ENCODE peak calls at places on chromosomes 2 and 18, in ten cellular contexts. L is IMR-90, Z is upper lobe of right lung, P is fibroblast of lung, C is sigmoid colon, G is HCT116, E is WERI-Rb-1, F is upper lobe of left lung, W is OCI-LY7, I is AG04449. N is an unnamed sample.

GRCh38 chr2:31413876-31414550 is 529 bp downstream of the XDH start:
- DNase-seq in Z (no peak), W (peak), C (no peak), F (no peak), G (no peak), E (no peak), L (no peak), P (no peak), I (no peak), N (no peak)

GRCh38 chr2:45119855-45120254 is 110.6 kb upstream of the SIX2 start:
- DNase-seq in I (peak), G (no peak), F (no peak), C (no peak), Z (no peak), W (no peak), E (no peak), P (peak), L (peak), N (no peak)

GRCh38 chr2:234483568-234484251 is 13.2 kb downstream of the ARL4C start:
- DNase-seq in F (peak), P (no peak), L (no peak), Z (no peak), E (no peak), G (no peak), W (peak), I (no peak), C (peak), N (no peak)

GRCh38 chr2:45132551-45132950 is 123.3 kb upstream of the SIX2 start:
- DNase-seq in I (no peak), L (no peak), P (no peak), W (peak), E (peak), F (no peak), C (no peak), Z (no peak), G (no peak), N (peak)

GRCh38 chr2:100752628-100753333 is 67.2 kb upstream of the NPAS2 start:
- DNase-seq in Z (no peak), E (no peak), G (no peak), F (no peak), C (no peak), W (no peak), P (peak), L (peak), I (peak), N (no peak)

GRCh38 chr18:54327818-54328217 is 29.8 kb downstream of the STARD6 start:
- DNase-seq in E (no peak), Z (no peak), P (no peak), L (no peak), G (no peak), W (no peak), C (no peak), I (no peak), F (no peak), N (no peak)

GRCh38 chr2:128625966-128626757 is 307.5 kb upstream of the HS6ST1 start:
- DNase-seq in Z (peak), W (no peak), F (no peak), E (no peak), L (no peak), P (no peak), C (peak), G (no peak), I (no peak), N (no peak)

GRCh38 chr2:235416816-235417499 is 76.9 kb upstream of the AGAP1 start:
- DNase-seq in Z (no peak), L (peak), P (peak), W (no peak), F (peak), E (no peak), C (no peak), I (no peak), G (no peak), N (no peak)

GRCh38 chr2:140455312-140455711 is 1675.1 kb upstream of the NXPH2 start:
- DNase-seq in P (no peak), C (no peak), E (no peak), W (no peak), Z (no peak), L (no peak), F (no peak), G (no peak), I (no peak), N (no peak)

GRCh38 chr2:85920810-85921545 is 32.2 kb upstream of the ST3GAL5 start:
- DNase-seq in E (no peak), G (no peak), W (no peak), C (no peak), I (no peak), P (peak), Z (no peak), L (peak), F (no peak), N (no peak)

DNA sequence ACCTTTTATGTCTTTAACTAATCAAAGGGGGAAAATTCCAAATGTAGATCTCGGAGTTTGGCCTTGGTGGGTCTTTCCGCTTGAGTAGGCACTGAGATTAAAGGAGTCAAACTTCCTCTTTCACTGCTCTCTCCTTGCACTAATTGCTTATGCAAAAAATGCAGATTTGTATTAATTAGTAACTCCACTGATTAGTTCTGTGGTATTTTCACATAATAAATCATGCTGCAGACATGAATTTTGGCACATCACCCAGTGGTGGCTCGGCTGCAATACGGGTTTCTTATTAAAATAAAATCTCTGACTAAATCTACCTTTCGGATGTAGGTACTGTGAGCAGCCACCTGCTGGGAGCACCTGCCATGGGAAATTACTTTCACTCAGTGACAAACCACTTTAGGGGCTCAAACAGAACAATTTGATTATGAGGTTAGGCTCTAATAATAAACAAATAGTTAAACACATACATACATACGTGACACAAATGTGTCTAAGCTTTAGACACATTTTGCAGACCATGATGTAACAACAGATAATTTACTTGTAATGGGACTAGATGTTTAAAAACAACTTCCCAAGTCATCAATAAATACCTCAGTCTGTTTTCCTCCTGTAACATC is 6.4 kb upstream of the NEUROD1 start:
- DNase-seq in W (peak), C (no peak), G (no peak), P (no peak), E (no peak), L (no peak), I (no peak), F (no peak), Z (no peak), N (no peak)
- TF ChIP-seq CTCF in W (peak), C (no peak), G (no peak), P (no peak), E (no peak), L (no peak), I (no peak), F (no peak), Z (no peak), N (no peak)

GRCh38 chr2:58553522-58553921 is 312.4 kb upstream of the FANCL start:
- DNase-seq in E (no peak), W (no peak), L (no peak), Z (no peak), F (no peak), P (no peak), G (no peak), C (no peak), I (no peak), N (no peak)

GRCh38 chr2:58558866-58559265 is 317.7 kb upstream of the FANCL start:
- DNase-seq in E (no peak), W (no peak), G (no peak), I (no peak), L (no peak), P (no peak), Z (no peak), C (no peak), F (no peak), N (no peak)

GRCh38 chr2:58557166-58557565 is 316.0 kb upstream of the FANCL start:
- DNase-seq in I (no peak), W (no peak), P (no peak), G (no peak), L (no peak), F (no peak), C (no peak), Z (no peak), E (peak), N (no peak)

DNA sequence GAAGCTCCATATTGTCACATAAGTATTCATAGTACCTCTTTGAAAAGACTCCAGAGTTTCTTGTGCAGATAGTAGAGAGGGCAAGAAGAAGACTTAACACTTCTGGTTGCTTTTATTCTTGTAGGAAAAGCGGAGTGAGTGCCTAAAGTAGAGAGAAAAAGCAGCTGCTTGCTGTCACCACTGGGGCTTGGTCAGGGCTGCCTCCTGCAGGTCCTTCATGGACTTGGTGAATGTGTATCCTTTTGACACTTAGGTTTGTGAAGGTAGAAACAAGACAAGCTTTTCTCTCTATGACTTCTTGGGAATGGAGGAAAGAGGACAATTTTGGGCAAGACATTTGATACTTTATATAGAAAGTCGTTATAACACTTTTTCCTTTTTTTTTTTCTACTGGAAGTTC is 312.8 kb upstream of the FANCL start:
- DNase-seq in L (no peak), I (no peak), W (no peak), Z (no peak), P (no peak), C (no peak), F (no peak), E (peak), G (peak), N (peak)
- TF ChIP-seq CTCF in L (no peak), I (no peak), W (peak), Z (no peak), P (no peak), C (no peak), F (no peak), E (peak), G (peak), N (peak)

DNA sequence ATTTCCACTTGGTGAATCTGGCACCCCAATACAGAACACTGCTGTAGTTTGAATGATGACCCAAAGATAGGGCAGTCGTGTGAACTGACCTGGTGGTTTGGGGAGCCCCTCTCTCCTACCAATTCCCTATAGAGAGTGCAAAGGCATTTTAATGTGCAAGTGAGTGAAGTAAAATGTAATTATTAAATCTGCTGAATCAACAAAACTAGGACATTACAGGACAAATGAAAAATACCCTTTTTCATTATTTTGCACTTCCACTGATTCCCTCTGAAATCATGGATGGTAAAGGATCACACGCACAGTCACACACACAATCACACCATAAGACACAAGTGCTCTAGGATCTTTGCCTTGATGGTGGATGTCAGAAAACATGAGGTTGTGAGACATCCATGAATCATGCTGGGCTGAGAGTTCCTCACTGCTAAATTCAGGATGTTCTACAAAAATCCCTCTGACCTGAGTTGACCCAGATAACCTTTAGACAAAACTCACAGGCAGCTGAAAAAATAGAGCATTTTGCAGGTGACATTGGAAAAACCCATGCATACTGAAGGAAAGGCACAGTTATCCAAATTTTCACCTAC is 197.4 kb downstream of the FBXO15 start:
- DNase-seq in F (no peak), P (peak), C (no peak), G (no peak), E (no peak), W (no peak), L (peak), I (no peak), Z (no peak), N (no peak)
- TF ChIP-seq CTCF in F (no peak), P (no peak), C (no peak), G (no peak), E (no peak), W (no peak), L (no peak), I (no peak), Z (no peak), N (no peak)

DNA sequence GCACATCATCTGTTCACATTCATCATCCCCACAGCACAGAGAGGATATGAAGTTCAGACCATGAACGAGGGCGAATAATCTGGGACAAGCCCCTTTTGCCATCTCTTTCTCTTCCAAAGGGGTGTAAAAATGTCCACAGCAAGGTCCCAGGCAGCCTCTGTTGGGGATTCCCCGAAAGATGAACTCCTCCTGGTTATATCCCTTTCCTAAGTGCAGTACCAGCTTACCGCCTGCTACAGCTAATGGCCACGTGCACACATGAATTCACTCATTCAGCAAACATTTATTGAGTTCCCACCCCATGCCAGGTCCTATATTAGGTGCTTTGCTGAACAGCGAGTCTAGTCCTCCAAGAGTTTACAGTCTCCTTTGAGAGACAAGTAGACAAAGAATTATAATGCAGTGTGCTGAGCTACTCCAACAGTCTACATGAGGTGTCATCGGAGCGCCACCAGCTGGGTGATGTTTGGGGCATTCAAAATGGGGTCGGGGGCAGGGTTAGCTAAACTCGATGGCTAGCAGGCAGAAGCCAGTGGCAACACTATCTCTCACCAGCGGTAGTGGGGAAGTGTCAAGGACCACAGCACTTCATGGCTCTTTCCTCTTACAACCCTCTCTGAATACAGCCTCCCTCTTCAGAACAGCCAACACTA is 228.9 kb downstream of the TMEM163 start:
- DNase-seq in L (no peak), C (no peak), I (no peak), W (peak), P (no peak), G (no peak), Z (no peak), F (no peak), E (no peak), N (no peak)
- TF ChIP-seq CTCF in L (no peak), C (no peak), I (no peak), W (peak), P (no peak), G (no peak), Z (no peak), F (no peak), E (peak), N (no peak)

GRCh38 chr2:1823187-1824169 is 79.2 kb upstream of the PXDN start:
- DNase-seq in P (no peak), G (no peak), L (no peak), E (peak), F (no peak), W (no peak), I (no peak), C (no peak), Z (no peak), N (no peak)
- TF ChIP-seq CTCF in P (no peak), G (no peak), L (no peak), E (peak), F (no peak), W (no peak), I (no peak), C (no peak), Z (no peak), N (no peak)

GRCh38 chr2:20592106-20593071 is 58.5 kb downstream of the HS1BP3 start:
- DNase-seq in G (no peak), L (no peak), I (no peak), F (peak), E (peak), W (no peak), C (peak), Z (peak), P (no peak), N (no peak)
- TF ChIP-seq CTCF in G (no peak), L (no peak), I (no peak), F (no peak), E (peak), W (peak), C (no peak), Z (no peak), P (no peak), N (peak)

GRCh38 chr2:233399306-233400225 is 45.3 kb downstream of the DGKD start:
- DNase-seq in F (no peak), I (no peak), E (no peak), L (no peak), Z (no peak), G (no peak), W (no peak), P (no peak), C (no peak), N (no peak)
- TF ChIP-seq CTCF in F (no peak), I (no peak), E (no peak), L (no peak), Z (no peak), G (no peak), W (peak), P (no peak), C (no peak), N (peak)

GRCh38 chr2:118568682-118569081 is 278.8 kb downstream of the EN1 start:
- DNase-seq in C (no peak), G (no peak), P (no peak), F (no peak), E (no peak), W (no peak), I (no peak), Z (no peak), L (no peak), N (no peak)

GRCh38 chr2:118565816-118566540 is 281.5 kb downstream of the EN1 start:
- DNase-seq in G (no peak), W (no peak), E (no peak), C (no peak), P (peak), I (no peak), Z (no peak), F (no peak), L (no peak), N (no peak)

GRCh38 chr2:118565301-118565700 is 282.1 kb downstream of the EN1 start:
- DNase-seq in P (no peak), C (no peak), I (no peak), W (no peak), E (no peak), L (no peak), G (no peak), Z (no peak), F (no peak), N (no peak)

GRCh38 chr2:118569876-118570535 is 277.4 kb downstream of the EN1 start:
- DNase-seq in G (no peak), P (peak), F (no peak), W (no peak), L (no peak), C (no peak), Z (no peak), E (no peak), I (no peak), N (no peak)
- TF ChIP-seq CTCF in G (no peak), P (no peak), F (no peak), W (no peak), L (no peak), C (no peak), Z (no peak), E (no peak), I (no peak), N (no peak)